ENCODE peak calls at places on chromosomes 13 and 19, in six cellular contexts. S is body of pancreas; C is GM23248; E is CD8-positive, alpha-beta T cell; Y is HCT116; O is heart right ventricle. Z is an unnamed sample. For H3K9me3, the result is how much of the 10 kb centered on the place peaks cover.

GRCh38 chr13:75633285-75633684 is 2.8 kb upstream of the LMO7 start:
- DNase-seq in Y (no peak), S (no peak), E (no peak), C (peak), O (no peak), Z (no peak)

GRCh38 chr19:32197896-32198882 is 147.2 kb upstream of the ZNF507 start:
- DNase-seq in O (no peak), E (no peak), S (no peak), Y (no peak), C (no peak), Z (no peak)

GRCh38 chr13:88285329-88285728 is 614.2 kb downstream of the SLITRK5 start:
- DNase-seq in C (no peak), E (no peak), S (no peak), O (no peak), Y (no peak), Z (no peak)

GRCh38 chr13:98370806-98371553 is 193.9 kb upstream of the RNF113B start:
- DNase-seq in O (peak), S (peak), C (peak), Y (no peak), E (no peak), Z (no peak)

GRCh38 chr19:45468159-45468651 is 409 bp downstream of the FOSB start:
- DNase-seq in O (no peak), S (peak), C (peak), Y (no peak), E (peak), Z (peak)

GRCh38 chr13:21361706-21362105 is 97.4 kb downstream of the ZDHHC20 start:
- DNase-seq in Y (no peak), O (no peak), E (no peak), C (no peak), S (no peak), Z (no peak)

GRCh38 chr13:78520425-78520824 is 82.9 kb downstream of the POU4F1 start:
- DNase-seq in S (no peak), E (no peak), C (no peak), O (no peak), Y (no peak), Z (no peak)

GRCh38 chr13:101917833-101918755 is 465.6 kb downstream of the ITGBL1 start:
- DNase-seq in E (no peak), Y (no peak), C (no peak), S (no peak), O (no peak), Z (no peak)

GRCh38 chr13:46603165-46603603 is 50.2 kb downstream of the LRCH1 start:
- DNase-seq in C (peak), S (no peak), E (no peak), Y (no peak), O (no peak), Z (no peak)

DNA sequence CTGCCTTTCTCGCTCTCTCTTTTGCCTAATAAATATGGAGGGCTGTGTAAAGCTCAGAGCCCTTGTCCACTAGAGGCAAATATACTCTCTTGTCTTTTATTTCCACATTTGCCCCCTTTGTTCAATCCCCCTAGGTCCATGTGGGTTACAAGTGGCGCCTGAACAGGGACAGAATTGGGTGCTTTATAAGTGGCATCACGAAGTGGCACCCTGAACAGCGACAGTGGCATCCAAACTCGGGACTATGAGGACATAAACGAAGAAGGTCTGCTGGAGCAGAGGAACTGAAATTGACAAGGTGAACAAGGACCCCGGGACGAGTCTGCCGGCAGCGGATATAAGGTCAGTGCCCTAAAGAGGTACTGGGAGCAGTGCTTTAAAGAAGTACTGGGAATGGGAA is 4.3 kb upstream of the ZNF610 start:
- DNase-seq in S (no peak), C (peak), Y (no peak), O (no peak), E (no peak), Z (no peak)
- H3K9me3 ChIP-seq in S (half or more), C (under half), Y (under half), O (half or more), E (under half), Z (under half)

DNA sequence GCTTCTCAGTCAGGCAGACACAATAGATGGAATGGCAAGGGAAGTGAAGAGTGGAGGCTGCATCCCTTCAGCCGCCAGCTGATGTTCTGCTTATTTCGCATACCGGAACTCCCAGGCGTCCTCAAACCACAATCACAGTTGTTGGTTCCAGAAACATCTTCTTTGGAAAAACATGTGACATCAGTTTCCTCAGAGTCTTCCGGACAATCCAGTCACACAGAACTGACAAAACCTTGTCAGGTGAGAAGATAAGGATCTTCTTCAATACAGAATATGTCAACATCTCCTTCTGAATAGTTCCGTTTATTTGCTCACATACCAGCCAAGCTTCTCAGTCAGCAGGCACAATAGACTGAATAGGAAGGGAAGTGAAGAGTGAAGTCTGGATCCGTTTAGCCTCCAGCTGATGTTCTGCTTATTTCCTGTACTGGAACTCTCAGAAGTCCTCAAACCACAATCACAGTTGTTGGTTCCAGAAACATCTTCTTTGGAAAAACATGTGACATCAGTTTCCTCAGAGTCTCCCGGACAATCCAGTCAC is 45.1 kb upstream of the CEACAM21 start:
- DNase-seq in S (no peak), Y (no peak), O (peak), E (no peak), C (peak), Z (no peak)
- H3K9me3 ChIP-seq in S (under half), Y (under half), O (under half), E (under half), C (under half), Z (under half)

GRCh38 chr13:105365831-105366230 is 1169.6 kb downstream of the EFNB2 start:
- DNase-seq in Y (no peak), S (no peak), O (no peak), E (no peak), C (no peak), Z (no peak)

GRCh38 chr13:105370011-105370645 is 1165.3 kb downstream of the EFNB2 start:
- DNase-seq in C (no peak), Y (no peak), S (no peak), E (no peak), O (no peak), Z (no peak)

GRCh38 chr13:105363747-105364177 is 1171.7 kb downstream of the EFNB2 start:
- DNase-seq in C (no peak), S (no peak), Y (no peak), E (no peak), O (no peak), Z (no peak)

GRCh38 chr13:105368781-105369180 is 1166.7 kb downstream of the EFNB2 start:
- DNase-seq in S (no peak), C (no peak), Y (no peak), E (no peak), O (no peak), Z (no peak)
- H3K9me3 ChIP-seq in S (under half), C (under half), Y (under half), E (under half), O (under half), Z (under half)

DNA sequence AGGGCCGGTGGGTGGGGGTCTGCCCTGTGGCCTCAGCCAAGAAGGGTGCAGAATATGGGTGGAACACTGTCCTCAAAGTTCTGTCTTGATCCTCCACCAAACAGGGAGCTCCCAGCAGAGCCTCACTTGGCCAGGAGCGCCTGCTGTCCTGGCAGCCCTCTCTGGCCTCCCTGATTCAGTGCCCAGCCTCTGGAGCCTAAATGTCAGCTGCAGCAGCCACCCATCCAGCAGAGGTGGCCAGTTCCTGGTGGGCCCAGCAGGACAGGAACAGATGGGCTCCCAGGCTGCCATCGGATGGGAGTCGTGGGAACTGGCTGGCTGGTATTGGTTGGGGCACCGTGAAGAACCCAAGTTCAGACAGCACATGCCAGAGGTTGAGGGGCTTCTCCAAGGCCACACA is 1.8 kb upstream of the USE1 start:
- DNase-seq in E (no peak), Y (no peak), S (no peak), C (no peak), O (no peak), Z (no peak)
- H3K9me3 ChIP-seq in E (under half), Y (under half), S (under half), C (under half), O (under half), Z (under half)

DNA sequence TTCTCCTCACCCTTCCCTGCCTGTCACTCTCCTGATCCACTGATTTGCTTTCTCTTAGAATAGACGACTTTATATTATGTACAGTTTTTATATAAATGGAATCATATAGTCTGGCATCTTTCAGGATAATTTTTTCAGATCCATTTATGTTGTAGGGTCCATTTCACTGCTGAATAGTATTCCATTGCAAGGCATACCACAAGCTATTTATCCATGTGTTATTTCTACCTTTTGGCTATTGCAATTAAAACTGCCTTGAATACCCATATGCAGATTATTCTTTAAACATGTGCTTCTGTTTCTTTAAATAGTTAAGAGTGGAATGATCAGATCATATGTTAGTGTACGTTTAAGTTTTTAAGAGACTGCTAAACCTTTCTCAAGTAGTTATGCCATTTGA is 17.8 kb upstream of the ZNF177 start:
- DNase-seq in O (no peak), S (no peak), C (no peak), Y (no peak), E (no peak), Z (no peak)
- H3K9me3 ChIP-seq in O (half or more), S (half or more), C (under half), Y (under half), E (half or more), Z (under half)

GRCh38 chr19:51529301-51529700 is 2.2 kb downstream of the SIGLEC6 start:
- DNase-seq in E (no peak), S (no peak), C (no peak), Y (no peak), O (no peak), Z (no peak)
- H3K9me3 ChIP-seq in E (under half), S (under half), C (under half), Y (under half), O (under half), Z (under half)

GRCh38 chr19:29978139-29978538 is 36.1 kb downstream of the URI1 start:
- DNase-seq in C (peak), E (no peak), Y (no peak), O (no peak), S (no peak), Z (no peak)
- H3K9me3 ChIP-seq in C (under half), E (under half), Y (under half), O (under half), S (under half), Z (under half)

GRCh38 chr19:50536662-50537305 is 23.1 kb upstream of the ASPDH start:
- DNase-seq in O (no peak), E (no peak), Y (no peak), S (no peak), C (no peak), Z (no peak)
- H3K9me3 ChIP-seq in O (under half), E (under half), Y (under half), S (under half), C (under half), Z (under half)

GRCh38 chr19:11978492-11979100 is 13.8 kb downstream of the ZNF763 start:
- DNase-seq in C (no peak), O (no peak), E (no peak), Y (no peak), S (no peak), Z (no peak)
- H3K9me3 ChIP-seq in C (under half), O (half or more), E (under half), Y (under half), S (under half), Z (under half)

GRCh38 chr19:57974434-57974833 is at the start of gene C19orf18:
- DNase-seq in C (no peak), O (no peak), Y (no peak), S (no peak), E (no peak), Z (no peak)
- H3K9me3 ChIP-seq in C (under half), O (half or more), Y (under half), S (half or more), E (half or more), Z (half or more)